ENCODE peak calls at places on chromosomes 6 and 20, in ten cellular contexts. A, O, T, J, Q, D, Y, V, F and R are unnamed samples.

GRCh38 chr6:142685852-142686718 is 258.9 kb downstream of the HIVEP2 start:
- DNase-seq in F (no peak), Q (no peak), D (no peak), Y (no peak), O (peak; percentile 37), T (no peak), J (no peak), A (no peak), V (no peak), R (no peak)

GRCh38 chr6:63346217-63346834 is 26.5 kb upstream of the LGSN start:
- DNase-seq in J (no peak), A (no peak), T (no peak), O (no peak), V (no peak), Q (no peak), Y (no peak), F (no peak), D (no peak), R (no peak)

GRCh38 chr6:157455731-157456523 is 74.9 kb downstream of the ZDHHC14 start:
- DNase-seq in T (no peak), O (no peak), Y (no peak), Q (no peak), F (no peak), A (no peak), V (no peak), D (no peak), J (no peak), R (no peak)

GRCh38 chr6:143747347-143747842 is 69.6 kb downstream of the PHACTR2 start:
- DNase-seq in V (no peak), J (no peak), Y (no peak), F (no peak), D (no peak), A (no peak), Q (no peak), O (no peak), T (no peak), R (no peak)

GRCh38 chr6:116012471-116012949 is 48.2 kb downstream of the FRK start:
- DNase-seq in Q (no peak), T (no peak), D (no peak), F (no peak), J (no peak), A (no peak), Y (no peak), V (peak; percentile 47), O (no peak), R (no peak)

GRCh38 chr20:35226775-35227681 is 538 bp downstream of the MMP24 start:
- DNase-seq in A (peak; percentile 93), J (peak; percentile 79), D (no peak), Y (no peak), F (no peak), O (peak; percentile 62), Q (peak; percentile 41), V (peak; percentile 18), T (peak; percentile 31), R (no peak)

GRCh38 chr20:15446373-15446772 is 1109.0 kb upstream of the FLRT3 start:
- DNase-seq in Y (no peak), V (no peak), J (no peak), Q (no peak), D (no peak), T (no peak), A (peak; percentile 46), F (no peak), O (no peak), R (peak; percentile 84)

GRCh38 chr6:41935685-41936072 is 5.9 kb downstream of the CCND3 start:
- DNase-seq in A (no peak), O (no peak), T (no peak), Y (no peak), J (no peak), V (no peak), Q (no peak), F (no peak), D (no peak), R (no peak)

GRCh38 chr20:63234693-63235398 is 859 bp upstream of the BIRC7 start:
- DNase-seq in A (peak; percentile 63), F (no peak), Q (peak; percentile 29), T (no peak), J (peak; percentile 58), V (no peak), Y (no peak), D (no peak), O (peak; percentile 23), R (peak; percentile 32)

GRCh38 chr6:16766043-16766521 is 4.8 kb upstream of the ATXN1 start:
- DNase-seq in D (no peak), V (peak; percentile 95), O (peak; percentile 72), Q (no peak), T (no peak), F (no peak), A (no peak), Y (no peak), J (no peak), R (peak; percentile 54)

GRCh38 chr20:33437141-33437911 is 6.2 kb downstream of the SNTA1 start:
- DNase-seq in T (peak; percentile 10), A (no peak), O (no peak), F (no peak), D (no peak), J (no peak), Y (no peak), V (peak; percentile 69), Q (no peak), R (no peak)

GRCh38 chr20:4946585-4947378 is 54.5 kb downstream of the SLC23A2 start:
- DNase-seq in O (no peak), V (no peak), A (no peak), Y (no peak), J (no peak), F (no peak), T (no peak), Q (peak; percentile 55), D (no peak), R (no peak)

GRCh38 chr6:159043236-159043635 is 1.6 kb downstream of the TAGAP start:
- DNase-seq in Q (no peak), D (peak; percentile 26), J (no peak), O (no peak), A (no peak), Y (no peak), V (no peak), T (no peak), F (no peak), R (no peak)

GRCh38 chr20:33275871-33276270 is 7.1 kb upstream of the BPIFB1 start:
- DNase-seq in O (no peak), D (no peak), F (no peak), Y (no peak), J (no peak), A (no peak), T (no peak), Q (no peak), V (no peak), R (no peak)

GRCh38 chr6:152146385-152146784 is 338.9 kb downstream of the ESR1 start:
- DNase-seq in F (no peak), V (peak; percentile 83), T (no peak), Q (no peak), D (no peak), A (no peak), Y (no peak), O (no peak), J (no peak), R (peak; percentile 54)

GRCh38 chr20:11445891-11446290 is 471.8 kb upstream of the BTBD3 start:
- DNase-seq in T (no peak), V (no peak), F (no peak), A (no peak), O (no peak), Q (no peak), Y (no peak), J (no peak), D (no peak), R (no peak)

GRCh38 chr6:99093781-99094180 is 146.0 kb upstream of the FBXL4 start:
- DNase-seq in F (no peak), V (no peak), O (no peak), D (no peak), J (no peak), Y (no peak), T (no peak), A (no peak), Q (no peak), R (no peak)

GRCh38 chr20:33601861-33602260 is 60.3 kb upstream of the C20orf144 start:
- DNase-seq in D (no peak), O (no peak), F (no peak), V (no peak), A (no peak), T (no peak), Q (no peak), Y (no peak), J (no peak), R (peak; percentile 76)

GRCh38 chr20:13234961-13235360 is 13.9 kb downstream of the ISM1 start:
- DNase-seq in A (no peak), Y (no peak), Q (no peak), F (no peak), V (no peak), O (no peak), T (no peak), D (no peak), J (no peak), R (no peak)

GRCh38 chr20:38392356-38392755 is 42.8 kb downstream of the SNHG17 start:
- DNase-seq in O (no peak), V (no peak), T (no peak), Y (no peak), D (no peak), F (no peak), J (no peak), A (no peak), Q (no peak), R (no peak)

GRCh38 chr20:53216856-53217576 is 244.9 kb downstream of the TSHZ2 start:
- DNase-seq in D (peak; percentile 8), Q (peak; percentile 73), O (peak; percentile 81), F (peak; percentile 67), J (peak; percentile 78), Y (no peak), V (peak; percentile 0), A (peak; percentile 89), T (peak; percentile 60), R (peak; percentile 15)

GRCh38 chr6:139371421-139372253 is 2.8 kb downstream of the CITED2 start:
- DNase-seq in Q (no peak), A (no peak), J (no peak), V (no peak), F (no peak), Y (no peak), O (no peak), T (no peak), D (no peak), R (no peak)

GRCh38 chr6:149680490-149680889 is 32.0 kb upstream of the KATNA1 start:
- DNase-seq in D (no peak), Y (no peak), Q (no peak), A (no peak), F (no peak), O (no peak), V (no peak), T (no peak), J (no peak), R (no peak)

GRCh38 chr6:151876122-151876521 is 68.6 kb downstream of the ESR1 start:
- DNase-seq in Q (no peak), A (no peak), D (no peak), T (no peak), V (no peak), Y (no peak), F (no peak), J (no peak), O (no peak), R (no peak)

GRCh38 chr6:71983131-71983530 is 96.8 kb downstream of the RIMS1 start:
- DNase-seq in F (no peak), O (no peak), J (no peak), T (no peak), A (no peak), V (no peak), D (no peak), Y (no peak), Q (no peak), R (no peak)

GRCh38 chr6:14035448-14035847 is 82.1 kb upstream of the CD83 start:
- DNase-seq in F (no peak), T (no peak), V (peak; percentile 82), Y (no peak), Q (no peak), D (no peak), A (no peak), O (no peak), J (no peak), R (peak; percentile 60)

GRCh38 chr20:33148040-33148439 is 19.9 kb upstream of the BPIFA2 start:
- DNase-seq in O (no peak), J (no peak), T (no peak), D (no peak), V (no peak), A (no peak), Y (no peak), Q (no peak), F (no peak), R (no peak)

GRCh38 chr20:48409216-48409615 is 418.6 kb downstream of the PREX1 start:
- DNase-seq in D (no peak), T (no peak), A (no peak), J (no peak), Y (no peak), O (no peak), Q (no peak), F (no peak), V (no peak), R (peak; percentile 6)